ENCODE peak calls at places on chromosomes 12 and 14, in nine cellular contexts. C is activated naive CD4-positive, alpha-beta T cell treated with anti-CD3 and anti-CD28 coated beads, Interleukin-2, amount 10 ng/mL, durations not matched to agents 7 days and 5 days; A is GM13977; S is activated CD8-positive, alpha-beta memory T cell treated with anti-CD3 and anti-CD28 coated beads for 1 hour; J is HTR-8/SVneo; I is CD8-positive, alpha-beta T cell; P is stimulated activated CD4-positive, alpha-beta T cell treated with anti-CD3 and anti-CD28 coated beads, Interleukin-1b, Interleukin-23, amount 100 ng/mL, for 24 hours; X is NCI-H774; G is AG08395. Y is an unnamed sample.

GRCh38 chr12:122858591-122859302 is 23.5 kb downstream of the HIP1R start:
- DNase-seq in C (no peak), S (no peak), G (no peak), P (no peak), A (no peak), I (no peak), J (no peak), X (no peak), Y (no peak)

GRCh38 chr12:130433411-130433810 is 95.7 kb downstream of the PIWIL1 start:
- DNase-seq in G (no peak), A (no peak), J (no peak), I (no peak), X (no peak), C (no peak), S (no peak), P (no peak), Y (no peak)

GRCh38 chr14:24674204-24674970 is 40.4 kb upstream of the GZMB start:
- DNase-seq in X (no peak), S (no peak), P (peak), C (peak), J (no peak), A (no peak), I (no peak), G (no peak), Y (no peak)

GRCh38 chr12:52183544-52183910 is 8.3 kb downstream of the KRT80 start:
- DNase-seq in S (no peak), P (no peak), I (no peak), C (no peak), G (no peak), J (no peak), A (no peak), X (no peak), Y (no peak)

GRCh38 chr12:76874491-76875190 is 4.2 kb downstream of the CSRP2 start:
- DNase-seq in C (no peak), A (no peak), G (no peak), J (no peak), X (no peak), P (no peak), I (no peak), S (no peak), Y (no peak)

GRCh38 chr14:60183724-60184596 is 18.8 kb upstream of the DHRS7 start:
- DNase-seq in P (no peak), A (no peak), I (peak), G (peak), J (peak), S (no peak), C (peak), X (peak), Y (peak)

GRCh38 chr14:101817511-101818001 is 56.0 kb downstream of the PPP2R5C start:
- DNase-seq in I (peak), J (no peak), X (no peak), C (peak), A (no peak), P (no peak), S (no peak), G (no peak), Y (no peak)

GRCh38 chr12:113120670-113121370 is 14.7 kb downstream of the RASAL1 start:
- DNase-seq in A (no peak), J (no peak), I (no peak), S (no peak), C (no peak), P (no peak), G (no peak), X (peak), Y (no peak)

GRCh38 chr12:14756331-14757143 is 46.7 kb downstream of the WBP11 start:
- DNase-seq in C (no peak), J (no peak), P (no peak), G (no peak), X (no peak), A (no peak), I (no peak), S (no peak), Y (no peak)

GRCh38 chr12:81976661-81977060 is 217.5 kb upstream of the PPFIA2 start:
- DNase-seq in S (no peak), C (no peak), J (no peak), A (no peak), P (no peak), X (no peak), G (no peak), I (no peak), Y (no peak)

GRCh38 chr12:9071976-9072375 is 43.7 kb downstream of the A2M start:
- DNase-seq in C (no peak), J (no peak), X (no peak), G (no peak), I (no peak), A (no peak), S (no peak), P (no peak), Y (no peak)

GRCh38 chr12:5396541-5396940 is 35.4 kb upstream of the NTF3 start:
- DNase-seq in I (no peak), S (no peak), A (no peak), C (no peak), P (no peak), X (no peak), G (no peak), J (no peak), Y (no peak)

GRCh38 chr12:8038659-8039114 is 6.2 kb downstream of the FOXJ2 start:
- DNase-seq in I (peak), X (peak), G (peak), S (no peak), P (peak), C (peak), J (no peak), A (no peak), Y (no peak)

GRCh38 chr12:119804011-119804641 is 73.0 kb downstream of the CIT start:
- DNase-seq in P (no peak), X (no peak), I (no peak), J (peak), A (no peak), S (no peak), G (peak), C (no peak), Y (peak)

GRCh38 chr14:30620178-30620577 is 1.9 kb upstream of the SCFD1 start:
- DNase-seq in P (no peak), A (peak), J (peak), S (no peak), I (no peak), G (peak), C (no peak), X (no peak), Y (no peak)

GRCh38 chr12:29157486-29157946 is 8.4 kb downstream of the FAR2 start:
- DNase-seq in A (no peak), C (no peak), I (no peak), X (no peak), G (peak), P (no peak), S (no peak), J (no peak), Y (no peak)

GRCh38 chr12:79071498-79071897 is 206.9 kb downstream of the SYT1 start:
- DNase-seq in A (no peak), C (no peak), I (no peak), J (no peak), X (no peak), S (no peak), P (no peak), G (no peak), Y (no peak)

GRCh38 chr12:123034022-123034541 is 53.6 kb downstream of the ARL6IP4 start:
- DNase-seq in I (no peak), J (no peak), P (no peak), A (no peak), C (peak), S (no peak), X (no peak), G (no peak), Y (no peak)

GRCh38 chr12:123532021-123532420 is 1.5 kb downstream of the RILPL1 start:
- DNase-seq in X (no peak), J (no peak), I (no peak), C (peak), S (no peak), A (peak), G (no peak), P (no peak), Y (no peak)

Y was measured in NCI-H460.